ENCODE peak calls at places on chromosomes 16 and 17, in five cellular contexts. U is breast epithelium, P is neural progenitor cell, F is AG10803, W is AG09309. H is an unnamed sample.

GRCh38 chr17:66781135-66781534 is 53.8 kb upstream of the CACNG5 start:
- DNase-seq in U (no peak), P (no peak), F (no peak), W (no peak), H (no peak)

GRCh38 chr17:50560931-50561750 is 626 bp downstream of the CACNA1G start:
- DNase-seq in U (no peak), P (peak; percentile 66), F (no peak), W (no peak), H (no peak)

GRCh38 chr17:79023886-79024771 is at the start of gene C1QTNF1:
- DNase-seq in U (peak; percentile 66), P (peak; percentile 86), F (no peak), W (no peak), H (no peak)

GRCh38 chr17:9635340-9635739 is 10.0 kb upstream of the USP43 start:
- DNase-seq in U (no peak), P (no peak), F (no peak), W (no peak), H (no peak)

GRCh38 chr16:77289331-77289809 is 90.2 kb downstream of the SYCE1L start:
- DNase-seq in U (no peak), P (no peak), F (peak; percentile 71), W (peak; percentile 16), H (peak; percentile 63)

GRCh38 chr16:14502932-14503741 is 126.9 kb downstream of the PARN start:
- DNase-seq in U (no peak), P (no peak), F (peak; percentile 40), W (no peak), H (no peak)

GRCh38 chr16:70430667-70431536 is 8.0 kb downstream of the ST3GAL2 start:
- DNase-seq in U (no peak), P (no peak), F (no peak), W (no peak), H (no peak)

GRCh38 chr16:76947694-76948093 is 243.3 kb upstream of the MON1B start:
- DNase-seq in U (no peak), P (no peak), F (no peak), W (no peak), H (no peak)

GRCh38 chr17:47120521-47121095 is 68.5 kb downstream of the CDC27 start:
- DNase-seq in U (no peak), P (no peak), F (peak; percentile 60), W (peak; percentile 41), H (no peak)

GRCh38 chr16:67562918-67563707 is 787 bp downstream of the CTCF start:
- DNase-seq in U (no peak), P (peak; percentile 92), F (peak; percentile 54), W (no peak), H (peak; percentile 30)

GRCh38 chr17:4136373-4136772 is 6.5 kb downstream of the ZZEF1 start:
- DNase-seq in U (no peak), P (no peak), F (peak; percentile 8), W (no peak), H (peak; percentile 49)

GRCh38 chr16:87860553-87861299 is 8.6 kb downstream of the SLC7A5 start:
- DNase-seq in U (no peak), P (no peak), F (peak; percentile 64), W (no peak), H (peak; percentile 75)

GRCh38 chr17:41486316-41486715 is 3.4 kb downstream of the KRT36 start:
- DNase-seq in U (no peak), P (no peak), F (no peak), W (no peak), H (no peak)

GRCh38 chr17:31299624-31300023 is 2.6 kb upstream of the OMG start:
- DNase-seq in U (no peak), P (no peak), F (no peak), W (no peak), H (no peak)

GRCh38 chr16:74607967-74608356 is 1.0 kb upstream of the GLG1 start:
- DNase-seq in U (no peak), P (peak; percentile 63), F (peak; percentile 21), W (no peak), H (no peak)

GRCh38 chr16:67150833-67151396 is at the start of gene B3GNT9:
- DNase-seq in U (no peak), P (peak; percentile 86), F (peak; percentile 74), W (no peak), H (no peak)

GRCh38 chr17:80498242-80498919 is 22.0 kb upstream of the NPTX1 start:
- DNase-seq in U (no peak), P (peak; percentile 59), F (peak; percentile 80), W (peak; percentile 8), H (no peak)

DNA sequence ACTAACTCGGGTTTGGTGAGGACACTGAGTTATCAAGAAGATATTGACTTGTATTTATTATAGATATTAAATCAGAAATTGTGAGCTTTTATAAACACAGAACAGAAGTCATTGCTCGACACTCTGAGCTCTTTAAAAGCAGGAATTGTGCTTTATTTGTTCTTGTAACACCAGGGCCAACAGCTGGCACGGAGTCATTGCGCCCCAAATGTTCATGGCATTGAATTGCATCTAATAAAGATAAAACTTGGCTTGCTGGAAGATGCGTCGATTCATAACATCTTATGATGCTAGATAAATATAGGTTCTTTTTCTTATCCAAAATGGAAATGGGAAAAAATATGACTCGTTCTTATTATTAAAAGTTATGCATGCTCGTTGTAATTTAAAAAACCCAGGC is 11.8 kb upstream of the MLYCD start:
- DNase-seq in U (no peak), P (peak; percentile 27), F (peak; percentile 23), W (no peak), H (no peak)
- TF ChIP-seq CTCF in U (no peak), P (peak; percentile 44), F (peak; percentile 44), W (peak; percentile 26), H (peak; percentile 18)

GRCh38 chr16:1874854-1875253 is 2.9 kb upstream of the MEIOB start:
- DNase-seq in U (no peak), P (no peak), F (no peak), W (no peak), H (no peak)

GRCh38 chr16:1876468-1876867 is 4.5 kb upstream of the MEIOB start:
- DNase-seq in U (no peak), P (no peak), F (no peak), W (no peak), H (no peak)

GRCh38 chr16:1877089-1877488 is 5.1 kb upstream of the MEIOB start:
- DNase-seq in U (no peak), P (no peak), F (no peak), W (no peak), H (no peak)

GRCh38 chr16:1870365-1871082 is 1.4 kb downstream of the MEIOB start:
- DNase-seq in U (no peak), P (no peak), F (peak; percentile 55), W (peak; percentile 2), H (no peak)

DNA sequence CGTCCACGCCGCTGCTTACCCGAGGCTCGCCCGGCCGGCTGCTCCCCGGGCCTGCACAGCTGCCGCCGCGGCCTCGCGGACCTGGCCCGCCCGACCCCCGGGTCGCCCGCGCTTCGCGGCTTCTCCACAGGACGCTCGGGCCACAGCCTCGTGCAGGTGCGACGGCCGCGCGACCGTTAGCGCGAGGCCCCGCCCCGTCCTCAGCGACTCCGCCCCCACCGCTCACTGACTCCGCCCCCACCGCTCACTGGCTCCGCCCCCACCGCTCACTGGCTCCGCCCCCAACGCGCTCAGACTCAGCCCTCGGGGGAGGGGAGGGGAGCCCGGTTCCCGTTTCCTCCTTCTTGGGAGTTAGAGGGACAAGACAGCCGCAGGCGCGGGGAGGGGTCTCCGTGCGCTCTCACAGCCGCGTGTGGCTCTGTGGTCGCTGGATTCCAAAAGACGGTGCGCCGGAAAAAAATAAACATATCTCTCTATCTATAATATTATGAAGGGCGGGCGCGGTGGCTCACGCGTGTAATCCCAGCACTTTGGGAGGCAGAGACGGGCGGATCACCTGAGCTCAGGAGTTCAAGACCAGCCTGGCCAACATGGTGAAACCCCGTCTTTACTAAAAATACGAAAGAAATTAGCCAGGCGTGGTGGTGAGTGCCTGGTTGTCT is at the start of gene MEIOB:
- DNase-seq in U (no peak), P (peak; percentile 87), F (no peak), W (no peak), H (no peak)
- H3K4me3 ChIP-seq in U (peak within 1 kb of the TSS; percentile 56), P (peak within 1 kb of the TSS; percentile 27), F (peak within 1 kb of the TSS; percentile 36), W (no peak within 1 kb of the TSS), H (peak within 1 kb of the TSS; percentile 8)

DNA sequence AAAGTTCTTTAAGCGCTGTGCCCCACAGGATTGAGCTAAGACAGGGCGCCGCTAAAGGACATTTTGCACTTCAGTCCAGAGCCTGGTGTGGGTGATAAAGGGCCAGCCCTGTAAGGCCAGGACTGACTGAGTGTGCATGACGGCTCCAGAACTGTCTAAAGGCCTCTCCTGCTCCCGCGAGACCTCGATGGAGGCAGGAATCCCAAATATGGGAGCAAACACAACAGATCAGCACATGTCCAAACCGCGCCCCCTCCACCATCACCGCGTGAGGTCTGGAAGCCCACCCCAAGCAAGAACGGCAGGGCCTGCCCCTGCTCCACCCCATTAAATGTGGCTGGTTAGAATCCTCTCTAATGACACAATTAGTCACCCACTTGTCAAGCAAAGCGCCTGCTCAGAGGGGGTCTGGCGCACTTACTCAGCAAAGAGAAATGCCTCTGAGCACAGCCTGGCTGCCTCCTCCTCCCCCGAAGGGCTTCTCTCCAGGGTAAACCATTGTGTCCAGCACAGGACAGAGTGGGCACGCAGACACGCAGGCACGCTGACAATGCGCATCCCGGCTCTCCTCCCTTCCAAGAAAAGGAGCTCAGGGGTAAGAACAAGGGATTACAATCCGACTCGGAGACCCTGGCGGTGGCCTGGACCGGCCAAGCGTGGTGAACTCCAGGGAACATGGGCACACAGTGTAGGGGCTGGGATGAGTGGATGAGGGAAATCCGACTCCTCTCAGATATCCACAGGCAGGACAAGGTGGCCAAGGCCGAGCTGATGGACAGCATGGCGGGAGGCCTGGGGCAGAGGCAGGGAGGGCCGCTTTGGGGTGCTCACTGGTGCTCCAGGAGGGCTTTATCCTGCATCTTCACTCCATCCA is 1.5 kb downstream of the MXRA7 start:
- DNase-seq in U (no peak), P (peak; percentile 71), F (peak; percentile 99), W (peak; percentile 96), H (no peak)
- TF ChIP-seq CTCF in U (no peak), P (no peak), F (peak; percentile 1), W (no peak), H (no peak)

GRCh38 chr17:29778936-29779811 is 150.9 kb downstream of the SSH2 start:
- DNase-seq in U (peak; percentile 70), P (peak; percentile 56), F (peak; percentile 52), W (no peak), H (no peak)
- H3K4me3 ChIP-seq in U (no peak overlapping the region), P (no peak overlapping the region), F (no peak overlapping the region), W (no peak overlapping the region), H (no peak overlapping the region)

DNA sequence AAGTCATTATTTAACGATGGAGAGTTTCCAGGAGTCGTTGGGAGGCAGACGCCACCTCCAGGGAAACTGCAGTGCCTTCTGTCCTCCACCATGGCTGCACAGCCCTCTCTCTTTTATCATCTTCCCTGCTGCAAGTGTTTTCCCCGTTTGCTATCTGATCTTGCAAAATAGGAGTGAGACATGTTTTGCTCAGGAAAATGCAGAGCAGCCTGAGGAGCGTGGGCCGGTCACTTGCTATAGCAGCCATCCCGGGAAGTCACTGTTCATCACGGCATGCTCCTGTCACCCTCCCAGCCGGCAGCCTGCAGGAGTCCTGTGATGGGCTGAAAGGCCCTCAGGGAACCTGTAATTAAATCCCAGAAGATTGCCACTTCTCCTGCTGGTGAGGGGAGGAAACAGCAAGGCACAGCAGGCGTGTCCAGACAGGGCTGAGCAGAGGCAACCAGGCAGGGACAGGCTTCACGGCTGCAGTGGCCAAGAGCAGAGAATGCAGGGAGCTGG is 143.1 kb downstream of the GSG1L start:
- DNase-seq in U (no peak), P (peak; percentile 79), F (no peak), W (no peak), H (no peak)
- TF ChIP-seq CTCF in U (no peak), P (peak; percentile 58), F (no peak), W (no peak), H (peak; percentile 47)

H was measured in retinal pigment epithelial cell.